ENCODE peak calls at places on chromosomes 13 and 19, in seven cellular contexts. W, S, J, O, D, A and F are unnamed samples.
A peak's percentile ranks its signal among the peaks of the same experiment; 100 is the strongest.

GRCh38 chr13:30600470-30600869 is 17.2 kb upstream of the USPL1 start:
- DNase-seq in W (no peak), S (no peak), D (no peak), O (no peak), A (no peak), J (no peak), F (no peak)

GRCh38 chr19:18059902-18060301 is 26.8 kb downstream of the IL12RB1 start:
- DNase-seq in A (no peak), W (no peak), S (no peak), O (no peak), J (no peak), D (no peak), F (no peak)

GRCh38 chr13:91313103-91313502 is 34.4 kb upstream of the MIR17HG start:
- DNase-seq in S (no peak), O (no peak), D (no peak), J (no peak), W (no peak), A (no peak), F (no peak)

GRCh38 chr13:112968910-112969691 is at the start of gene MCF2L:
- DNase-seq in S (peak; percentile 58), J (peak; percentile 63), A (peak; percentile 57), W (peak; percentile 44), O (peak; percentile 46), D (peak; percentile 70), F (peak; percentile 67)

GRCh38 chr19:36182612-36183454 is 30.6 kb upstream of the COX7A1 start:
- DNase-seq in A (no peak), D (no peak), S (no peak), W (no peak), O (no peak), J (no peak), F (no peak)

GRCh38 chr19:31171936-31172335 is 177.3 kb downstream of the TSHZ3 start:
- DNase-seq in A (no peak), O (no peak), J (no peak), W (no peak), D (no peak), S (no peak), F (no peak)

GRCh38 chr13:49569993-49570689 is 15.2 kb downstream of the RCBTB1 start:
- DNase-seq in D (no peak), O (no peak), A (no peak), S (no peak), W (no peak), J (no peak), F (no peak)

GRCh38 chr13:23806874-23807522 is 82.2 kb downstream of the MIPEP start:
- DNase-seq in A (no peak), W (no peak), S (peak; percentile 17), D (no peak), J (no peak), O (no peak), F (no peak)

GRCh38 chr13:75489502-75490263 is 7.7 kb upstream of the TBC1D4 start:
- DNase-seq in J (no peak), D (no peak), A (no peak), S (no peak), W (no peak), O (no peak), F (no peak)

GRCh38 chr13:107185889-107186288 is 618.0 kb upstream of the ARGLU1 start:
- DNase-seq in S (no peak), A (no peak), O (no peak), D (no peak), J (no peak), W (no peak), F (no peak)

GRCh38 chr13:44116562-44117315 is 237.0 kb downstream of the LACC1 start:
- DNase-seq in S (no peak), J (no peak), W (no peak), A (no peak), D (no peak), O (peak; percentile 25), F (no peak)

GRCh38 chr19:3324405-3324856 is 42.0 kb upstream of the NFIC start:
- DNase-seq in S (no peak), W (peak; percentile 56), O (peak; percentile 53), D (peak; percentile 63), A (peak; percentile 62), J (peak; percentile 75), F (peak; percentile 77)

GRCh38 chr19:38089440-38089839 is 134.6 kb downstream of the DPF1 start:
- DNase-seq in S (no peak), W (no peak), A (no peak), J (no peak), O (no peak), D (no peak), F (no peak)

GRCh38 chr13:45623516-45624090 is 8.1 kb upstream of the ERICH6B start:
- DNase-seq in A (no peak), O (no peak), W (no peak), S (peak; percentile 0), D (no peak), J (no peak), F (no peak)

GRCh38 chr13:111906816-111907215 is 160.1 kb upstream of the SOX1 start:
- DNase-seq in S (no peak), O (no peak), A (no peak), D (no peak), J (no peak), W (no peak), F (no peak)

GRCh38 chr19:31377736-31378135 is 28.5 kb upstream of the TSHZ3 start:
- DNase-seq in J (no peak), D (no peak), S (no peak), O (no peak), A (no peak), W (no peak), F (no peak)

GRCh38 chr13:20395061-20395916 is 130.4 kb downstream of the CRYL1 start:
- DNase-seq in J (no peak), A (no peak), D (no peak), W (no peak), O (no peak), S (no peak), F (no peak)

GRCh38 chr13:75760182-75760981 is 124.3 kb downstream of the LMO7 start:
- DNase-seq in D (no peak), W (no peak), S (peak; percentile 41), O (no peak), J (peak; percentile 2), A (no peak), F (no peak)

GRCh38 chr13:24629320-24629719 is 50.9 kb upstream of the ATP12A start:
- DNase-seq in A (no peak), J (no peak), W (no peak), D (no peak), O (no peak), S (no peak), F (no peak)

GRCh38 chr19:1824252-1824622 is 12.2 kb upstream of the ATP8B3 start:
- DNase-seq in J (no peak), S (no peak), D (peak; percentile 11), O (no peak), W (no peak), A (no peak), F (peak; percentile 18)

GRCh38 chr19:18373892-18374629 is 11.9 kb upstream of the GDF15 start:
- DNase-seq in A (no peak), D (peak; percentile 82), J (peak; percentile 10), S (peak; percentile 60), W (no peak), O (peak; percentile 90), F (peak; percentile 91)

GRCh38 chr13:42276683-42277082 is 4.7 kb downstream of the AKAP11 start:
- DNase-seq in J (no peak), S (no peak), W (no peak), A (no peak), D (no peak), O (no peak), F (no peak)

GRCh38 chr13:71625183-71625582 is 241.8 kb downstream of the DACH1 start:
- DNase-seq in W (no peak), O (no peak), S (no peak), A (no peak), D (no peak), J (no peak), F (no peak)